ENCODE peak calls at places on chromosome 10, in five cellular contexts. Y, C, N, F and H are unnamed samples.

GRCh38 chr10:104580321-104580720 is 60.8 kb upstream of the SORCS3 start:
- DNase-seq in N (no peak), C (no peak), Y (no peak), F (no peak), H (no peak)

GRCh38 chr10:116026315-116026714 is 246.7 kb downstream of the GFRA1 start:
- DNase-seq in N (no peak), C (no peak), Y (no peak), F (no peak), H (no peak)

GRCh38 chr10:98383869-98384268 is 31.1 kb downstream of the PYROXD2 start:
- DNase-seq in N (no peak), Y (no peak), C (no peak), F (no peak), H (no peak)

GRCh38 chr10:12484945-12485805 is 135.8 kb downstream of the CAMK1D start:
- DNase-seq in N (no peak), Y (peak; percentile 33), F (peak; percentile 43), C (no peak), H (peak; percentile 65)

GRCh38 chr10:31759124-31759798 is 169.4 kb downstream of the ARHGAP12 start:
- DNase-seq in N (peak; percentile 10), F (peak; percentile 95), C (peak; percentile 47), Y (peak; percentile 52), H (peak; percentile 82)

GRCh38 chr10:13915710-13916109 is 328.9 kb downstream of the PRPF18 start:
- DNase-seq in N (no peak), C (no peak), Y (no peak), F (no peak), H (no peak)

GRCh38 chr10:74704629-74705360 is 121.6 kb upstream of the KAT6B start:
- DNase-seq in F (no peak), N (no peak), Y (no peak), C (no peak), H (no peak)

GRCh38 chr10:125186431-125187170 is 26.2 kb upstream of the CTBP2 start:
- DNase-seq in C (no peak), F (no peak), N (no peak), Y (no peak), H (no peak)

GRCh38 chr10:131056781-131057180 is 254.7 kb downstream of the TCERG1L start:
- DNase-seq in F (no peak), N (no peak), Y (no peak), C (no peak), H (no peak)

GRCh38 chr10:63812491-63812890 is 291.3 kb downstream of the REEP3 start:
- DNase-seq in C (no peak), F (no peak), N (no peak), Y (no peak), H (no peak)

GRCh38 chr10:103761075-103761920 is 94.1 kb downstream of the SH3PXD2A start:
- DNase-seq in Y (no peak), C (peak; percentile 82), F (peak; percentile 49), N (no peak), H (no peak)

GRCh38 chr10:28410420-28411135 is 107.7 kb upstream of the MPP7 start:
- DNase-seq in C (no peak), Y (no peak), N (no peak), F (peak; percentile 79), H (no peak)

GRCh38 chr10:79608505-79609375 is 2.0 kb upstream of the SFTPA1 start:
- DNase-seq in F (peak; percentile 18), Y (no peak), C (no peak), N (no peak), H (no peak)

GRCh38 chr10:15824498-15824897 is 35.8 kb downstream of the MINDY3 start:
- DNase-seq in Y (no peak), F (no peak), C (no peak), N (no peak), H (no peak)

GRCh38 chr10:72702868-72703581 is 11.1 kb downstream of the MCU start:
- DNase-seq in C (no peak), Y (no peak), F (peak; percentile 29), N (no peak), H (no peak)

GRCh38 chr10:77333610-77334340 is 303.8 kb downstream of the KCNMA1 start:
- DNase-seq in Y (no peak), N (no peak), C (no peak), F (peak; percentile 28), H (no peak)

GRCh38 chr10:133275683-133276092 is 980 bp downstream of the ADAM8 start:
- DNase-seq in Y (no peak), F (peak; percentile 16), C (peak; percentile 65), N (no peak), H (no peak)

GRCh38 chr10:31188792-31189406 is 130.1 kb upstream of the ZEB1 start:
- DNase-seq in C (no peak), Y (no peak), F (no peak), N (no peak), H (no peak)

GRCh38 chr10:3173173-3173878 is 744 bp upstream of the PITRM1 start:
- DNase-seq in Y (no peak), N (no peak), C (peak; percentile 90), F (peak; percentile 96), H (peak; percentile 94)

GRCh38 chr10:61588770-61589211 is 73.9 kb upstream of the CABCOCO1 start:
- DNase-seq in Y (no peak), F (no peak), C (no peak), N (no peak), H (no peak)

GRCh38 chr10:11212285-11212684 is 194.6 kb downstream of the CELF2 start:
- DNase-seq in Y (no peak), C (no peak), N (no peak), F (no peak), H (no peak)

GRCh38 chr10:49161411-49161997 is 26.7 kb downstream of the TMEM273 start:
- DNase-seq in Y (no peak), N (no peak), C (peak; percentile 56), F (peak; percentile 9), H (no peak)

GRCh38 chr10:82981137-82981723 is 1106.2 kb downstream of the NRG3 start:
- DNase-seq in Y (no peak), F (no peak), C (no peak), N (no peak), H (no peak)

GRCh38 chr10:133565441-133566294 is at the start of gene SYCE1:
- DNase-seq in F (no peak), N (no peak), Y (no peak), C (no peak), H (no peak)

GRCh38 chr10:927131-927530 is 4.4 kb downstream of the LARP4B start:
- DNase-seq in C (no peak), Y (no peak), N (no peak), F (no peak), H (peak; percentile 6)

GRCh38 chr10:35626971-35627507 is 15.1 kb downstream of the FZD8 start:
- DNase-seq in Y (no peak), F (no peak), N (no peak), C (no peak), H (no peak)

GRCh38 chr10:8600192-8600591 is 545.7 kb downstream of the GATA3 start:
- DNase-seq in C (no peak), N (no peak), F (no peak), Y (no peak), H (no peak)

GRCh38 chr10:18216482-18216881 is 76.3 kb downstream of the CACNB2 start:
- DNase-seq in F (no peak), C (no peak), N (peak; percentile 52), Y (no peak), H (no peak)

GRCh38 chr10:122490786-122491680 is 29.7 kb downstream of the HTRA1 start:
- DNase-seq in F (peak; percentile 20), C (no peak), N (no peak), Y (no peak), H (peak; percentile 21)
- H3K4me1 ChIP-seq in F (no peaks in the 10 kb centered on the region), C (peaks cover 10% of the 10 kb centered on the region), N (peaks cover 18% of the 10 kb centered on the region), Y (peaks cover 60% of the 10 kb centered on the region), H (no peaks in the 10 kb centered on the region)

GRCh38 chr10:112467541-112468075 is 20.6 kb downstream of the VTI1A start:
- DNase-seq in F (no peak), C (no peak), N (peak; percentile 92), Y (no peak), H (no peak)
- H3K36me3 ChIP-seq in F (no peaks in the 10 kb centered on the region), C (peaks cover 5% of the 10 kb centered on the region), N (peaks cover 15% of the 10 kb centered on the region), Y (no peaks in the 10 kb centered on the region), H (no peaks in the 10 kb centered on the region)

GRCh38 chr10:52261362-52261761 is 52.7 kb upstream of the DKK1 start:
- DNase-seq in Y (no peak), C (no peak), F (no peak), N (no peak), H (no peak)

GRCh38 chr10:52259428-52259812 is 54.7 kb upstream of the DKK1 start:
- DNase-seq in F (no peak), Y (no peak), C (no peak), N (no peak), H (no peak)

GRCh38 chr10:52258791-52259427 is 55.2 kb upstream of the DKK1 start:
- DNase-seq in N (no peak), F (no peak), Y (no peak), C (no peak), H (no peak)

GRCh38 chr10:52257692-52258075 is 56.4 kb upstream of the DKK1 start:
- DNase-seq in N (no peak), F (no peak), Y (no peak), C (no peak), H (no peak)

DNA sequence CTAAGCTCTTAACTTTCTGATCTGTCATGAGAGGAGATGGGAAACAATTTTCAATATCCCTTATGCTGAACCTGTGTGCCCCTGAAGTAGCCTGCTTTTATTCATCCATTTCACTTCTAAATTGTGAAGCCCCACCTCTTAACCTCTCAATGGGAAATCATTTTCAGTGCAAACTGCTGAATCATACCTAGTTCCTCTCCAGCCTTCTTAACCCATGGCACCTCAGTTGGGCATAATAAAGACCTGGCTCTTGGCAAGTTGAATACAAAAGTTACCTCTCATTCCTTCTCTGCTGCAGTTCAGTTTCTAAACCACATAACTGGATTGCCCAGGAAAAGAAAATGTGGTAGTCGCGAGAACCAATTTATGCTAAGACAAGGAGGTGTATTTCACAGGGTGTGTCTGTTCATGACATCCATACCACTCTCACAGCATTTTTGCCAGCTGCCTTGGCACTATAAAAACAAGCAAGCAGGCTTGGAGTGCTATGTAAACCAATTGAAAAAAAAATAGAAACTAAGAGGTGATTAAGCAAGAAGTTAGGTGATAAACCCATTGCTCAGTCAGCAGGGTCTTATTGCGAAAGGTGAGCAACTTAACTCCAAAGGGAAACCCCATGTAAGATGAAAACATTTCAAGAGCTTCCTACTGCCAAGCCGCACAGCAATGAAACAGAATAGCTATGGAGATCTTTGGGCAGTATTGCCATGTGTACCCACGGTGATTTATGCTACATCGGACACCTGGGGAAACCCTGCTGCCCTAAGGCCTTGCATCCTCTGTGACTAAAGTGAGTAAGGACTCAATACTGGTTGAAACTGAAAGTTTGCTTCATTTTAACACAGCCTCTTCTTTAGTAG is 57.0 kb upstream of the DKK1 start:
- DNase-seq in C (peak; percentile 90), F (no peak), N (no peak), Y (no peak), H (no peak)
- H3K4me1 ChIP-seq in C (peaks cover 23% of the 10 kb centered on the region), F (no peaks in the 10 kb centered on the region), N (no peaks in the 10 kb centered on the region), Y (peaks cover 12% of the 10 kb centered on the region), H (no peaks in the 10 kb centered on the region)

DNA sequence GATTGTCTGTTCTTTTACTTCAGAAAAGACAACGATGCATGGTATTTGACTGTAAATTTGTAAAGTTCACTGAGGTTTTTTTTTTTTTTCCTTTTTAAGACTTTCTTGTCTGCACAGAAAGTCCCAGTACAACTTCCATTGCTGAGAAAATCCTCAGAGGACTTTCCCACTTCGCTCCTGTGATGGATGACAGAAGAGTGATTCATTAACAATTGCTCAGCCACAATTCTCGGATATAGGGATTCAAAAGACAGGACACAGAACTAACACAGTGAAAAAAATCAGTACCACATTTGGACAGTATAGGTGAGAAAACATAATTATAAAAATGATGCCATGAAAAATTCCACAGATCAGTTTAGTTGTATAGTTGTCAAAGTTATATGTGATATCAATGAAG is 48.0 kb downstream of the SEC23IP start:
- DNase-seq in N (no peak), C (no peak), F (no peak), Y (no peak), H (no peak)
- H3K36me3 ChIP-seq in N (peaks cover 35% of the 10 kb centered on the region), C (peaks cover 9% of the 10 kb centered on the region), F (no peaks in the 10 kb centered on the region), Y (peaks cover 17% of the 10 kb centered on the region), H (no peaks in the 10 kb centered on the region)

GRCh38 chr10:86512137-86512536 is 9.5 kb downstream of the WAPL start:
- DNase-seq in C (no peak), N (no peak), Y (no peak), F (no peak), H (no peak)
- H3K4me1 ChIP-seq in C (no peaks in the 10 kb centered on the region), N (peaks cover 19% of the 10 kb centered on the region), Y (peaks cover 54% of the 10 kb centered on the region), F (peaks cover 2% of the 10 kb centered on the region), H (peaks cover 3% of the 10 kb centered on the region)